ENCODE peak calls at places on chromosome 18, in seven cellular contexts. X is H54; Q is GM12891; M is KG1; R is fibroblast of villous mesenchyme; I is activated naive CD8-positive, alpha-beta T cell treated with anti-CD3 and anti-CD28 coated beads for 36 hours; K is cardiac muscle cell. C is an unnamed sample.

GRCh38 chr18:79791141-79791972 is 6.4 kb upstream of the KCNG2 start:
- DNase-seq in X (peak), Q (no peak), M (peak), R (peak), I (no peak), K (peak), C (peak)

GRCh38 chr18:58858591-58859468 is 5.8 kb upstream of the ZNF532 start:
- DNase-seq in X (no peak), Q (no peak), M (no peak), R (peak), I (no peak), K (peak), C (no peak)

GRCh38 chr18:59624384-59624760 is 72.9 kb downstream of the CCBE1 start:
- DNase-seq in X (no peak), Q (no peak), M (no peak), R (no peak), I (no peak), K (no peak), C (no peak)

GRCh38 chr18:74316257-74317180 is 880 bp downstream of the C18orf63 start:
- DNase-seq in X (no peak), Q (no peak), M (no peak), R (peak), I (no peak), K (peak), C (peak)

GRCh38 chr18:61785588-61785987 is 107.2 kb downstream of the RNF152 start:
- DNase-seq in X (no peak), Q (no peak), M (no peak), R (no peak), I (no peak), K (peak), C (no peak)

GRCh38 chr18:73766915-73767314 is 380.7 kb downstream of the FBXO15 start:
- DNase-seq in X (no peak), Q (no peak), M (peak), R (no peak), I (no peak), K (no peak), C (no peak)

GRCh38 chr18:58557013-58557435 is 71.9 kb downstream of the ALPK2 start:
- DNase-seq in X (no peak), Q (no peak), M (no peak), R (no peak), I (no peak), K (no peak), C (no peak)

GRCh38 chr18:73279499-73279898 is 411.7 kb upstream of the NETO1 start:
- DNase-seq in X (no peak), Q (no peak), M (no peak), R (no peak), I (no peak), K (no peak), C (no peak)

GRCh38 chr18:50073319-50073718 is 121.6 kb downstream of the MYO5B start:
- DNase-seq in X (no peak), Q (no peak), M (no peak), R (no peak), I (no peak), K (no peak), C (no peak)

GRCh38 chr18:46696268-46696667 is 39.2 kb upstream of the LOXHD1 start:
- DNase-seq in X (no peak), Q (no peak), M (no peak), R (no peak), I (no peak), K (no peak), C (no peak)

GRCh38 chr18:39753178-39753577 is 2187.6 kb upstream of the CELF4 start:
- DNase-seq in X (no peak), Q (no peak), M (no peak), R (no peak), I (no peak), K (no peak), C (no peak)

GRCh38 chr18:24810561-24810960 is 350.1 kb downstream of the HRH4 start:
- DNase-seq in X (no peak), Q (no peak), M (no peak), R (no peak), I (no peak), K (no peak), C (no peak)

GRCh38 chr18:25349926-25350560 is 1.9 kb downstream of the ZNF521 start:
- DNase-seq in X (no peak), Q (no peak), M (no peak), R (peak), I (no peak), K (peak), C (no peak)

GRCh38 chr18:53380063-53380639 is 844.3 kb downstream of the MBD2 start:
- DNase-seq in X (peak), Q (no peak), M (no peak), R (peak), I (no peak), K (peak), C (peak)

GRCh38 chr18:74139888-74140287 is 7.7 kb downstream of the FBXO15 start:
- DNase-seq in X (no peak), Q (no peak), M (no peak), R (peak), I (peak), K (peak), C (no peak)

GRCh38 chr18:61921621-61922235 is 28.9 kb upstream of the RNF152 start:
- DNase-seq in X (no peak), Q (no peak), M (no peak), R (no peak), I (no peak), K (no peak), C (no peak)

GRCh38 chr18:596288-596881 is 403 bp upstream of the CLUL1 start:
- DNase-seq in X (peak), Q (peak), M (no peak), R (no peak), I (peak), K (peak), C (peak)

GRCh38 chr18:21439453-21439852 is 161.1 kb downstream of the ESCO1 start:
- DNase-seq in X (peak), Q (no peak), M (no peak), R (peak), I (no peak), K (peak), C (no peak)

GRCh38 chr18:60984496-60984895 is 348.7 kb upstream of the CDH20 start:
- DNase-seq in X (no peak), Q (no peak), M (no peak), R (peak), I (no peak), K (peak), C (no peak)

GRCh38 chr18:48222118-48222517 is 187.1 kb downstream of the ZBTB7C start:
- DNase-seq in X (no peak), Q (no peak), M (peak), R (peak), I (no peak), K (peak), C (peak)

GRCh38 chr18:31241425-31241824 is 76.5 kb upstream of the DSG1 start:
- DNase-seq in X (no peak), Q (no peak), M (no peak), R (no peak), I (no peak), K (no peak), C (no peak)

GRCh38 chr18:12742453-12742852 is 39.6 kb downstream of the PSMG2 start:
- DNase-seq in X (no peak), Q (no peak), M (no peak), R (peak), I (no peak), K (peak), C (no peak)

GRCh38 chr18:26335139-26335933 is 109.1 kb downstream of the TAF4B start:
- DNase-seq in X (no peak), Q (no peak), M (no peak), R (peak), I (no peak), K (no peak), C (no peak)

GRCh38 chr18:22465859-22466602 is 48.3 kb upstream of the CTAGE1 start:
- DNase-seq in X (peak), Q (no peak), M (no peak), R (peak), I (no peak), K (peak), C (peak)

GRCh38 chr18:62611395-62612241 is 88.8 kb downstream of the ZCCHC2 start:
- DNase-seq in X (no peak), Q (no peak), M (no peak), R (no peak), I (no peak), K (peak), C (no peak)

GRCh38 chr18:39742015-39742466 is 2176.4 kb upstream of the CELF4 start:
- DNase-seq in X (no peak), Q (no peak), M (no peak), R (peak), I (no peak), K (no peak), C (no peak)

GRCh38 chr18:51342815-51343214 is 145.3 kb upstream of the MEX3C start:
- DNase-seq in X (no peak), Q (no peak), M (no peak), R (peak), I (peak), K (peak), C (no peak)

GRCh38 chr18:12911928-12912703 is 28.1 kb upstream of the PTPN2 start:
- DNase-seq in X (no peak), Q (no peak), M (no peak), R (no peak), I (no peak), K (no peak), C (no peak)

GRCh38 chr18:10908760-10909159 is 240.6 kb downstream of the PIEZO2 start:
- DNase-seq in X (no peak), Q (no peak), M (no peak), R (no peak), I (no peak), K (no peak), C (no peak)

GRCh38 chr18:35618289-35618688 is 36.7 kb downstream of the GALNT1 start:
- DNase-seq in X (no peak), Q (no peak), M (no peak), R (no peak), I (no peak), K (no peak), C (no peak)

GRCh38 chr18:74288730-74289129 is 3.0 kb downstream of the CYB5A start:
- DNase-seq in X (no peak), Q (no peak), M (no peak), R (peak), I (no peak), K (no peak), C (no peak)

GRCh38 chr18:51009071-51009470 is 20.9 kb upstream of the SMAD4 start:
- DNase-seq in X (no peak), Q (no peak), M (no peak), R (no peak), I (no peak), K (no peak), C (no peak)

GRCh38 chr18:79046522-79046921 is 22.7 kb upstream of the ATP9B start:
- DNase-seq in X (no peak), Q (no peak), M (no peak), R (no peak), I (no peak), K (no peak), C (no peak)

GRCh38 chr18:478679-479078 is 21.8 kb downstream of the COLEC12 start:
- DNase-seq in X (no peak), Q (no peak), M (no peak), R (peak), I (no peak), K (peak), C (peak)

GRCh38 chr18:59021500-59021899 is 118.2 kb upstream of the SEC11C start:
- DNase-seq in X (no peak), Q (no peak), M (no peak), R (no peak), I (no peak), K (no peak), C (no peak)

GRCh38 chr18:53408271-53408670 is 816.2 kb downstream of the MBD2 start:
- DNase-seq in X (no peak), Q (no peak), M (no peak), R (no peak), I (no peak), K (no peak), C (no peak)

GRCh38 chr18:59270689-59271257 is 2.5 kb downstream of the RAX start:
- DNase-seq in X (no peak), Q (no peak), M (no peak), R (no peak), I (no peak), K (no peak), C (no peak)